ENCODE peak calls at places on chromosomes 5 and 9, in five cellular contexts. U is K562; X is naive thymus-derived CD4-positive, alpha-beta T cell; T is psoas muscle; A is Peyer's patch. Z is an unnamed sample. For H3K4me1, the result is how much of the 10 kb centered on the place peaks cover.

GRCh38 chr5:73821003-73821402 is 195.0 kb downstream of the ARHGEF28 start:
- DNase-seq in U (no peak), X (no peak), T (no peak), A (no peak), Z (no peak)

GRCh38 chr9:111005711-111006482 is 32.4 kb downstream of the LPAR1 start:
- DNase-seq in U (no peak), X (no peak), T (no peak), A (no peak), Z (no peak)

GRCh38 chr5:1380011-1380817 is 35.3 kb upstream of the CLPTM1L start:
- DNase-seq in U (peak), X (peak), T (peak), A (peak), Z (no peak)

GRCh38 chr9:76662476-76663281 is 101.6 kb upstream of the PCA3 start:
- DNase-seq in U (no peak), X (no peak), T (no peak), A (no peak), Z (no peak)

GRCh38 chr9:136576269-136576626 is 30.4 kb upstream of the NOTCH1 start:
- DNase-seq in U (no peak), X (no peak), T (peak), A (no peak), Z (no peak)

GRCh38 chr9:77820293-77820954 is 172.3 kb upstream of the GNA14 start:
- DNase-seq in U (peak), X (no peak), T (no peak), A (no peak), Z (no peak)

GRCh38 chr5:169139381-169140125 is 161.4 kb downstream of the SLIT3 start:
- DNase-seq in U (no peak), X (no peak), T (no peak), A (no peak), Z (no peak)

GRCh38 chr9:104577263-104577662 is 8.3 kb downstream of the OR13C8 start:
- DNase-seq in U (no peak), X (no peak), T (no peak), A (no peak), Z (no peak)

GRCh38 chr5:43553381-43553780 is 3.5 kb downstream of the PAIP1 start:
- DNase-seq in U (no peak), X (no peak), T (no peak), A (no peak), Z (no peak)

GRCh38 chr9:102135768-102136167 is 397.3 kb upstream of the GRIN3A start:
- DNase-seq in U (no peak), X (no peak), T (no peak), A (no peak), Z (no peak)

GRCh38 chr9:126696091-126696763 is 82.5 kb downstream of the LMX1B start:
- DNase-seq in U (no peak), X (no peak), T (no peak), A (no peak), Z (no peak)

GRCh38 chr5:65951330-65951729 is 25.0 kb downstream of the ERBIN start:
- DNase-seq in U (no peak), X (no peak), T (no peak), A (no peak), Z (no peak)

GRCh38 chr5:83430130-83431010 is 41.2 kb upstream of the VCAN start:
- DNase-seq in U (peak), X (peak), T (no peak), A (no peak), Z (peak)

GRCh38 chr9:94700445-94700844 is 26.1 kb upstream of the AOPEP start:
- DNase-seq in U (no peak), X (no peak), T (no peak), A (no peak), Z (no peak)

DNA sequence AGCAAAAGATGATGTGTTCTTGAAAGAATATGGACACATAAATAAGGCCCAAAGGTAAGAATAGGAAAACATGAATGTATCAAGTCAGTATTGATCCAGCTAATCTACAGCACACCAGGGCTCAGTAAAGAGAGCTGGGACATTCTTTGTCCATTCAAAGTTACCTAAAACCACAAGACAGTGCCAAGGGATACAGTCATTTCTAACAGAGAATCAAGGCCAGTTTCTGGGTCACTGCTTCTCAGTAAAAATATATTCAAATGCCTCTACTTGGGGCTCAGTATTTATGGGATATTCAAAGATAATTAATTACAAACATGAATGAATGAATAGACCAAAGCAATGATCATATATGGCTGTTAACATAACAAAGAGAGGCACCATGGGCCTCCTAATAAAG is 35.0 kb downstream of the MTMR12 start:
- DNase-seq in U (no peak), X (no peak), T (no peak), A (no peak), Z (no peak)
- H3K4me3 ChIP-seq in U (no peak), X (no peak), T (no peak), A (no peak), Z (no peak)

DNA sequence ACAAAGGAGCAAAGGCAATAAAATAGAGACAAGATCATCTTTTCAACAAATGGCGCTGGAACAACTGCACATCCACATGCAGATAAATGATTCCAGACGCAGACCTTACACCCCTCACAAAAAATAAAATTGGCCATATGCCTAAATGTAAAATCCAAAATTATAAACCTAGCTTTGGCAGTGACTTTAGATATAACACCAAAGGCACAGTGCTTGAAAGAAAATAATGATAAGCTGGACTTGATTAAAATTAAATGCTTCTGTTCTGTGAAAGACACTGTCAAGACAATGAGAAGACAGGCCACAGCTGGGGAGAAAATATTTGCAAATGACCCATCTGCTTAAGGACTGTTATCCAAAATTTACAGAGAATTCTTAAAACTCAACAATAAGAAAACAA is 10.0 kb downstream of the WNK2 start:
- DNase-seq in U (no peak), X (no peak), T (no peak), A (no peak), Z (no peak)
- H3K4me1 ChIP-seq in U (under half), X (under half), T (under half), A (under half), Z (under half)

GRCh38 chr9:128190013-128190412 is 1.4 kb downstream of the CIZ1 start:
- DNase-seq in U (no peak), X (no peak), T (no peak), A (no peak), Z (no peak)

GRCh38 chr9:128191406-128192046 is at the start of gene CIZ1:
- DNase-seq in U (peak), X (peak), T (peak), A (peak), Z (no peak)

GRCh38 chr9:128193469-128194096 is 2.2 kb upstream of the CIZ1 start:
- DNase-seq in U (no peak), X (no peak), T (no peak), A (no peak), Z (no peak)

GRCh38 chr9:128190516-128191405 is 611 bp downstream of the CIZ1 start:
- DNase-seq in U (peak), X (no peak), T (no peak), A (no peak), Z (no peak)

DNA sequence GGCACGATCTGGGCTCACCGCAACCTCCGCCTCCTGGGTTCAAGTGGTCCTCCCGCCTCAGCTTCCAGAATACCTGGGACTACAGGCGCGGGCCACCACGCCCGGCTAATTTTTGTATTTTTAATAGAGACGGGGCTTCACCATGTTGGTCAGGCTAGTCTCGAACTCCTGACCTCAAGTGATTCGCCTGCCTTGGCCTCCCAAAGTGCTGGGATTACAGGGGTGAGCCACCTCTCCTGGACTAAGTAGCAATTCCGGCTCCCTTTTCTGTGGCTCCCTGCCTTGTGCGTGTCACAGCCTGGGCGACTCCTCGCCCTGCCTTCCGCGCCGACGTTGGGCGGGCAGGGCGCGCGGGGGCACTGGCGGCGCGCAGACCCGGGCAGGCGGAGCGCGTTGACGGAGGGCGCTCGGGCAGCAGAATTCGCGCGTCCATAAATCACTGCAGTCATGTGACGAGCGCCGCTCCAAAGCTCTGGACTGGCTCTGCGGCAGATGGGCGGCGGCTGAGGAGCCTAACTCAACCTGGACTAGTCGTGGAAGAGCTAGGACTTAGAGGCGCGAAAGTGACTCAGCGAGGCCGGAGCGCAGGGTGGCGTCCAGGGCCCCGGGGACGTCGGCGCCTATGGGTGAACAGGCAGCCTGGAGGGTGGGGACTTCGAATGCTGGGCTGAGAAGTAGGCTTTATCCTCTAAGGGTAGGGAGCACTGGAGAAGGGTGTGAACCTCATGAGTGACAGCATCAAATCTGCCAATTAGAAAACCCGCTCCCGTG is 1.4 kb upstream of the CIZ1 start:
- DNase-seq in U (peak), X (peak), T (peak), A (peak), Z (no peak)
- H3K4me3 ChIP-seq in U (peak), X (no peak), T (peak), A (peak), Z (no peak)

GRCh38 chr9:114641974-114642373 is 15.6 kb downstream of the TEX53 start:
- DNase-seq in U (no peak), X (no peak), T (no peak), A (no peak), Z (no peak)
- H3K4me1 ChIP-seq in U (under half), X (under half), T (under half), A (under half), Z (under half)

DNA sequence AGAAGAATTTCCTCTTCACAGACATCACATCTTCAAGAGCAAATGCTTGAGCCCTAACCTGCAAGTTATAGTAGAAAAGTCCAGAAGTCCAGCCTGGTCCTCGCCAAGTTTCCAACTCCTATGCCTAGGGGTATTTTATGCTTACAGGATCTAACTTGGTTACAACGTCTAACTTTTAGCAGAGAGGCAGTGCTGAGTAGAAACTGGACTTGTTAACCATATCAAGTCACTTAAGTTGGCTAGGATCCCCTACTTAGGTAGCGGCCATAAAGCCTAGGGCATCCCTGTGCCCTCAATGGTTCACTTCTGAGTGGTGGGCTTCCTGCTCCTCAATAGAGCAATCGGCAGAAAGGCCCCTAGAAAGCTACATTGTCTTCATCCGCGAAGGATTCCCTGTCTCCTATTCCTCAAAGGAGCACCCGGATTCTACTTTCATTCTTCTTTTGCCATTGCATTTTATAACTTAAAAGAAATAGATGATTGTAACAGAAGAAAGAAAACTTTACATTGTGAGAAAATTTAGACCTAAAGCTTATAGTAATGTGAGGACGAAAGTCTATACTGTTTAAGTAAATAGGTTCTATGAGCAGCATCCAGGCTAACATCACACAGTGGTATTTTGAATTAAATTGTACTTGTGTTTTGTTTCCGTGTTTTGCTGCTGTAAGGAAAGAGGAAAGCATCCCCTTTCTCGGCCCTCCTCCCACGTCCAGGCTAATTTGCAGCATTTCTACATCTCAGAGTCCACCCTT is 1.3 kb upstream of the MTAP start:
- DNase-seq in U (no peak), X (no peak), T (no peak), A (no peak), Z (no peak)
- H3K4me3 ChIP-seq in U (no peak), X (peak), T (peak), A (no peak), Z (peak)

GRCh38 chr5:2985718-2986117 is 234.2 kb upstream of the IRX2 start:
- DNase-seq in U (no peak), X (no peak), T (no peak), A (no peak), Z (no peak)

GRCh38 chr5:2986301-2986700 is 234.8 kb upstream of the IRX2 start:
- DNase-seq in U (no peak), X (no peak), T (no peak), A (no peak), Z (no peak)

GRCh38 chr5:2981652-2982051 is 230.2 kb upstream of the IRX2 start:
- DNase-seq in U (no peak), X (no peak), T (no peak), A (no peak), Z (no peak)

DNA sequence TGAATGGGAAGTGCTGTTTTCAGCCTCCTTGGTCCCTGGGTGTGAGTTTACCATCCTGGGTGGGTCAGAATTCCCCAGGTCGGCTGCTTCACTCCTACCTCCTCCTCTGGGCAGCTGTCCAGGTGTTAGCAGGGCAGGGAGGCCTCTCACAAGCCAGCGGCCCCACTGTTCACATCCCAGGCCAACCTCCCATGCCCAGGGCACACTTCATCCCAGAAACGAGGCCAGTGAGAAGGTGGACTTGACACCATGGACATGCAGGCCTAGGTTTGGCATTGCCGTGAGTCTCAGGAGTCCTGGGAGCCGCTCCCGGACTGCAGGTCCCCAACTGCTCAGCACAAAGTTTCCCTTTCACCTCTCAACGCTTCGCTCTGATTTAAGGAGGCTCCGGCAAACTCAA is 229.6 kb upstream of the IRX2 start:
- DNase-seq in U (no peak), X (no peak), T (no peak), A (no peak), Z (no peak)
- H3K4me1 ChIP-seq in U (under half), X (under half), T (under half), A (under half), Z (under half)